ENCODE peak calls at places on chromosomes 13 and 19, in five cellular contexts. V, E, B, I and L are unnamed samples.
A peak's percentile ranks its signal among the peaks of the same experiment; 100 is the strongest.

GRCh38 chr19:51546650-51547396 is 15.4 kb upstream of the SIGLEC6 start:
- DNase-seq in V (no peak), E (no peak), B (no peak), I (no peak), L (no peak)

GRCh38 chr13:30618186-30618937 is 642 bp downstream of the USPL1 start:
- DNase-seq in I (no peak), E (no peak), B (no peak), V (no peak), L (no peak)

GRCh38 chr13:111116830-111117229 is 1.7 kb downstream of the ARHGEF7 start:
- DNase-seq in B (no peak), V (no peak), E (no peak), I (no peak), L (no peak)

GRCh38 chr13:101144808-101145419 is 271.4 kb downstream of the NALCN start:
- DNase-seq in B (no peak), I (peak; percentile 33), V (no peak), E (no peak), L (peak; percentile 59)

GRCh38 chr13:31846984-31847752 is 107.8 kb downstream of the RXFP2 start:
- DNase-seq in B (no peak), V (no peak), E (no peak), I (no peak), L (no peak)

GRCh38 chr13:110759710-110760109 is 46.2 kb downstream of the ING1 start:
- DNase-seq in E (no peak), V (no peak), I (no peak), B (no peak), L (no peak)

GRCh38 chr13:83549671-83550070 is 332.6 kb downstream of the SLITRK1 start:
- DNase-seq in E (no peak), B (no peak), V (no peak), I (no peak), L (no peak)

GRCh38 chr19:12350890-12351197 is 14.6 kb downstream of the ZNF442 start:
- DNase-seq in I (no peak), E (no peak), B (no peak), V (no peak), L (no peak)

GRCh38 chr19:48962029-48962848 is 2.9 kb upstream of the FTL start:
- DNase-seq in I (peak; percentile 59), V (no peak), E (no peak), B (no peak), L (peak; percentile 65)

GRCh38 chr19:35006342-35006998 is 6.3 kb downstream of the GRAMD1A start:
- DNase-seq in E (no peak), B (no peak), I (no peak), V (no peak), L (peak; percentile 41)

GRCh38 chr19:52171321-52172169 is at the start of gene ZNF836:
- DNase-seq in E (peak; percentile 74), I (peak; percentile 96), V (peak; percentile 85), B (no peak), L (peak; percentile 26)

GRCh38 chr19:13526552-13526951 is 20.3 kb upstream of the CACNA1A start:
- DNase-seq in I (peak; percentile 32), E (no peak), B (no peak), V (no peak), L (no peak)

GRCh38 chr19:15025237-15025636 is 24.0 kb upstream of the CASP14 start:
- DNase-seq in V (no peak), E (no peak), I (no peak), B (no peak), L (peak; percentile 7)

GRCh38 chr19:11375143-11375948 is 880 bp downstream of the SWSAP1 start:
- DNase-seq in E (peak; percentile 56), B (no peak), I (peak; percentile 90), V (peak; percentile 52), L (no peak)

GRCh38 chr19:50861025-50861424 is 6.3 kb downstream of the KLK3 start:
- DNase-seq in I (no peak), E (no peak), B (no peak), V (no peak), L (no peak)